ENCODE peak calls at places on chromosome 15, in seven cellular contexts. X is NCI-H446 treated with DMSO at 0.1 percent for 48 hours, V is B cell, C is RWPE1, U is psoas muscle, S is MCF 10A, M is Calu3. A is an unnamed sample.

GRCh38 chr15:31402511-31403056 is 75.9 kb downstream of the KLF13 start:
- DNase-seq in X (no peak), V (no peak), C (no peak), U (peak), S (peak), M (no peak), A (no peak)

GRCh38 chr15:40313531-40314398 is 6.0 kb upstream of the PLCB2 start:
- DNase-seq in X (peak), V (peak), C (peak), U (no peak), S (peak), M (peak), A (peak)

GRCh38 chr15:79962178-79962577 is 8.8 kb downstream of the BCL2A1 start:
- DNase-seq in X (no peak), V (peak), C (no peak), U (no peak), S (no peak), M (no peak), A (no peak)

GRCh38 chr15:87779746-87780145 is 476.8 kb downstream of the NTRK3 start:
- DNase-seq in X (no peak), V (no peak), C (no peak), U (no peak), S (no peak), M (no peak), A (no peak)

GRCh38 chr15:26771168-26771916 is 1.5 kb downstream of the GABRB3 start:
- DNase-seq in X (no peak), V (no peak), C (no peak), U (no peak), S (no peak), M (no peak), A (no peak)

GRCh38 chr15:59997070-59997701 is 6.9 kb upstream of the FOXB1 start:
- DNase-seq in X (no peak), V (peak), C (no peak), U (no peak), S (no peak), M (no peak), A (no peak)

GRCh38 chr15:77901921-77902750 is 175.4 kb downstream of the TBC1D2B start:
- DNase-seq in X (no peak), V (no peak), C (no peak), U (peak), S (no peak), M (no peak), A (no peak)

GRCh38 chr15:100116416-100117190 is 225.2 kb downstream of the ADAMTS17 start:
- DNase-seq in X (no peak), V (no peak), C (no peak), U (peak), S (no peak), M (no peak), A (no peak)

GRCh38 chr15:70286110-70286806 is 188.5 kb upstream of the TLE3 start:
- DNase-seq in X (no peak), V (no peak), C (no peak), U (no peak), S (no peak), M (no peak), A (no peak)

GRCh38 chr15:79673416-79674123 is 223.2 kb downstream of the MTHFS start:
- DNase-seq in X (peak), V (no peak), C (peak), U (no peak), S (peak), M (no peak), A (no peak)

GRCh38 chr15:65323071-65323511 is 18.6 kb downstream of the RNU5B-1 start:
- DNase-seq in X (peak), V (no peak), C (no peak), U (peak), S (peak), M (no peak), A (no peak)

GRCh38 chr15:58588096-58588495 is 156.3 kb downstream of the LIPC start:
- DNase-seq in X (no peak), V (no peak), C (no peak), U (no peak), S (no peak), M (no peak), A (no peak)

GRCh38 chr15:67186688-67187087 is 67.8 kb downstream of the AAGAB start:
- DNase-seq in X (no peak), V (no peak), C (no peak), U (peak), S (no peak), M (no peak), A (no peak)

GRCh38 chr15:83435782-83436181 is 11.4 kb upstream of the SH3GL3 start:
- DNase-seq in X (no peak), V (no peak), C (no peak), U (no peak), S (peak), M (no peak), A (no peak)

GRCh38 chr15:58472821-58473581 is 41.2 kb downstream of the LIPC start:
- DNase-seq in X (no peak), V (no peak), C (peak), U (no peak), S (no peak), M (peak), A (no peak)

GRCh38 chr15:23422946-23423708 is 23.9 kb downstream of the GOLGA6L2 start:
- DNase-seq in X (no peak), V (no peak), C (no peak), U (peak), S (peak), M (no peak), A (no peak)

GRCh38 chr15:38260077-38260476 is 7.4 kb downstream of the SPRED1 start:
- DNase-seq in X (no peak), V (no peak), C (no peak), U (no peak), S (no peak), M (no peak), A (no peak)

GRCh38 chr15:33780011-33780768 is 188.1 kb upstream of the CHRM5 start:
- DNase-seq in X (no peak), V (no peak), C (no peak), U (no peak), S (no peak), M (no peak), A (no peak)

GRCh38 chr15:84858231-84858630 is 26.2 kb upstream of the SLC28A1 start:
- DNase-seq in X (no peak), V (no peak), C (no peak), U (no peak), S (no peak), M (no peak), A (no peak)

GRCh38 chr15:40498418-40498817 is 27.6 kb downstream of the CHST14 start:
- DNase-seq in X (no peak), V (no peak), C (no peak), U (no peak), S (no peak), M (no peak), A (no peak)

GRCh38 chr15:60362318-60363023 is 35.3 kb downstream of the ANXA2 start:
- DNase-seq in X (no peak), V (no peak), C (peak), U (no peak), S (peak), M (no peak), A (no peak)

GRCh38 chr15:31150732-31151212 is 49.2 kb upstream of the TRPM1 start:
- DNase-seq in X (no peak), V (no peak), C (peak), U (no peak), S (peak), M (no peak), A (no peak)

GRCh38 chr15:68277131-68277604 is 377 bp upstream of the FEM1B start:
- DNase-seq in X (no peak), V (no peak), C (peak), U (no peak), S (no peak), M (no peak), A (peak)

GRCh38 chr15:62439543-62440016 is 274.5 kb upstream of the C2CD4B start:
- DNase-seq in X (no peak), V (no peak), C (no peak), U (no peak), S (no peak), M (no peak), A (no peak)

GRCh38 chr15:31024979-31025378 is 33.6 kb upstream of the MTMR10 start:
- DNase-seq in X (no peak), V (no peak), C (no peak), U (no peak), S (no peak), M (no peak), A (peak)

GRCh38 chr15:27127834-27128570 is 157.0 kb downstream of the GABRG3 start:
- DNase-seq in X (no peak), V (no peak), C (no peak), U (no peak), S (no peak), M (no peak), A (no peak)

GRCh38 chr15:45743309-45744041 is 108.6 kb downstream of the SQOR start:
- DNase-seq in X (no peak), V (no peak), C (no peak), U (no peak), S (no peak), M (no peak), A (no peak)

GRCh38 chr15:91289324-91289723 is 189.3 kb downstream of the SV2B start:
- DNase-seq in X (no peak), V (no peak), C (no peak), U (no peak), S (no peak), M (peak), A (no peak)

GRCh38 chr15:60916674-60917468 is 312.2 kb downstream of the RORA start:
- DNase-seq in X (peak), V (peak), C (peak), U (peak), S (peak), M (peak), A (peak)